ENCODE peak calls at places on chromosomes 2 and 18, in eight cellular contexts. One of them, this sample, is unnamed.
A peak's percentile ranks its signal among the peaks of the same experiment; 100 is the strongest.

GRCh38 chr2:124566518-124566970 is 541.5 kb downstream of the CNTNAP5 start:
- DNase-seq in HCT116: no peak
- DNase-seq in CD8-positive, alpha-beta T cell: no peak
- DNase-seq in fibroblast of lung: no peak
- DNase-seq in CD8-positive, alpha-beta memory T cell: no peak
- DNase-seq in cardiac muscle cell: peak; percentile 2
- DNase-seq in CD4-positive, CD25-positive, alpha-beta regulatory T cell: no peak
- DNase-seq in IMR-90: no peak
- DNase-seq in this sample: no peak

GRCh38 chr2:188983427-188984101 is 9.4 kb downstream of the COL3A1 start:
- DNase-seq in HCT116: peak; percentile 34
- DNase-seq in CD8-positive, alpha-beta T cell: no peak
- DNase-seq in fibroblast of lung: peak; percentile 83
- DNase-seq in CD8-positive, alpha-beta memory T cell: no peak
- DNase-seq in cardiac muscle cell: peak; percentile 77
- DNase-seq in CD4-positive, CD25-positive, alpha-beta regulatory T cell: no peak
- DNase-seq in IMR-90: peak; percentile 78
- DNase-seq in this sample: no peak

GRCh38 chr2:65228249-65228750 is 669 bp downstream of the ACTR2 start:
- DNase-seq in HCT116: no peak
- DNase-seq in CD8-positive, alpha-beta T cell: peak; percentile 53
- DNase-seq in fibroblast of lung: peak; percentile 51
- DNase-seq in CD8-positive, alpha-beta memory T cell: peak; percentile 61
- DNase-seq in cardiac muscle cell: peak; percentile 49
- DNase-seq in CD4-positive, CD25-positive, alpha-beta regulatory T cell: peak; percentile 72
- DNase-seq in IMR-90: peak; percentile 39
- DNase-seq in this sample: peak; percentile 96

GRCh38 chr2:204483497-204484164 is 61.6 kb upstream of the PARD3B start:
- DNase-seq in HCT116: no peak
- DNase-seq in CD8-positive, alpha-beta T cell: no peak
- DNase-seq in fibroblast of lung: no peak
- DNase-seq in CD8-positive, alpha-beta memory T cell: no peak
- DNase-seq in cardiac muscle cell: no peak
- DNase-seq in CD4-positive, CD25-positive, alpha-beta regulatory T cell: no peak
- DNase-seq in IMR-90: no peak
- DNase-seq in this sample: no peak

GRCh38 chr2:223612501-223612900 is 10.3 kb upstream of the SCG2 start:
- DNase-seq in HCT116: no peak
- DNase-seq in CD8-positive, alpha-beta T cell: no peak
- DNase-seq in fibroblast of lung: no peak
- DNase-seq in CD8-positive, alpha-beta memory T cell: no peak
- DNase-seq in cardiac muscle cell: no peak
- DNase-seq in CD4-positive, CD25-positive, alpha-beta regulatory T cell: no peak
- DNase-seq in IMR-90: no peak
- DNase-seq in this sample: no peak

GRCh38 chr2:120680136-120680761 is 55.4 kb upstream of the GLI2 start:
- DNase-seq in HCT116: peak; percentile 80
- DNase-seq in CD8-positive, alpha-beta T cell: peak; percentile 70
- DNase-seq in fibroblast of lung: peak; percentile 79
- DNase-seq in CD8-positive, alpha-beta memory T cell: peak; percentile 72
- DNase-seq in cardiac muscle cell: peak; percentile 94
- DNase-seq in CD4-positive, CD25-positive, alpha-beta regulatory T cell: peak; percentile 57
- DNase-seq in IMR-90: peak; percentile 88
- DNase-seq in this sample: peak; percentile 92

GRCh38 chr18:49849331-49850217 is 36.2 kb upstream of the ACAA2 start:
- DNase-seq in HCT116: peak; percentile 96
- DNase-seq in CD8-positive, alpha-beta T cell: no peak
- DNase-seq in fibroblast of lung: peak; percentile 94
- DNase-seq in CD8-positive, alpha-beta memory T cell: no peak
- DNase-seq in cardiac muscle cell: peak; percentile 85
- DNase-seq in CD4-positive, CD25-positive, alpha-beta regulatory T cell: no peak
- DNase-seq in IMR-90: peak; percentile 92
- DNase-seq in this sample: no peak

GRCh38 chr2:79393806-79394484 is 118.9 kb upstream of the CTNNA2 start:
- DNase-seq in HCT116: no peak
- DNase-seq in CD8-positive, alpha-beta T cell: no peak
- DNase-seq in fibroblast of lung: peak; percentile 12
- DNase-seq in CD8-positive, alpha-beta memory T cell: no peak
- DNase-seq in cardiac muscle cell: no peak
- DNase-seq in CD4-positive, CD25-positive, alpha-beta regulatory T cell: no peak
- DNase-seq in IMR-90: no peak
- DNase-seq in this sample: no peak

GRCh38 chr2:215695876-215696275 is 260.0 kb upstream of the FN1 start:
- DNase-seq in HCT116: no peak
- DNase-seq in CD8-positive, alpha-beta T cell: no peak
- DNase-seq in fibroblast of lung: no peak
- DNase-seq in CD8-positive, alpha-beta memory T cell: no peak
- DNase-seq in cardiac muscle cell: no peak
- DNase-seq in CD4-positive, CD25-positive, alpha-beta regulatory T cell: no peak
- DNase-seq in IMR-90: peak; percentile 46
- DNase-seq in this sample: no peak

GRCh38 chr2:18825856-18826255 is 236.5 kb upstream of the NT5C1B start:
- DNase-seq in HCT116: no peak
- DNase-seq in CD8-positive, alpha-beta T cell: no peak
- DNase-seq in fibroblast of lung: no peak
- DNase-seq in CD8-positive, alpha-beta memory T cell: no peak
- DNase-seq in cardiac muscle cell: no peak
- DNase-seq in CD4-positive, CD25-positive, alpha-beta regulatory T cell: no peak
- DNase-seq in IMR-90: no peak
- DNase-seq in this sample: no peak

GRCh38 chr2:28312307-28313278 is 80.1 kb upstream of the FOSL2 start:
- DNase-seq in HCT116: no peak
- DNase-seq in CD8-positive, alpha-beta T cell: no peak
- DNase-seq in fibroblast of lung: no peak
- DNase-seq in CD8-positive, alpha-beta memory T cell: no peak
- DNase-seq in cardiac muscle cell: peak; percentile 20
- DNase-seq in CD4-positive, CD25-positive, alpha-beta regulatory T cell: no peak
- DNase-seq in IMR-90: no peak
- DNase-seq in this sample: no peak

GRCh38 chr2:20144196-20144595 is 80.7 kb downstream of the SDC1 start:
- DNase-seq in HCT116: no peak
- DNase-seq in CD8-positive, alpha-beta T cell: no peak
- DNase-seq in fibroblast of lung: no peak
- DNase-seq in CD8-positive, alpha-beta memory T cell: no peak
- DNase-seq in cardiac muscle cell: no peak
- DNase-seq in CD4-positive, CD25-positive, alpha-beta regulatory T cell: no peak
- DNase-seq in IMR-90: no peak
- DNase-seq in this sample: no peak

GRCh38 chr2:100409975-100410647 is 7.4 kb downstream of the CHST10 start:
- DNase-seq in HCT116: no peak
- DNase-seq in CD8-positive, alpha-beta T cell: no peak
- DNase-seq in fibroblast of lung: no peak
- DNase-seq in CD8-positive, alpha-beta memory T cell: no peak
- DNase-seq in cardiac muscle cell: no peak
- DNase-seq in CD4-positive, CD25-positive, alpha-beta regulatory T cell: no peak
- DNase-seq in IMR-90: no peak
- DNase-seq in this sample: no peak

GRCh38 chr2:100411841-100412292 is 5.6 kb downstream of the CHST10 start:
- DNase-seq in HCT116: no peak
- DNase-seq in CD8-positive, alpha-beta T cell: no peak
- DNase-seq in fibroblast of lung: no peak
- DNase-seq in CD8-positive, alpha-beta memory T cell: no peak
- DNase-seq in cardiac muscle cell: no peak
- DNase-seq in CD4-positive, CD25-positive, alpha-beta regulatory T cell: no peak
- DNase-seq in IMR-90: no peak
- DNase-seq in this sample: no peak

GRCh38 chr2:100412866-100413265 is 4.6 kb downstream of the CHST10 start:
- DNase-seq in HCT116: no peak
- DNase-seq in CD8-positive, alpha-beta T cell: no peak
- DNase-seq in fibroblast of lung: no peak
- DNase-seq in CD8-positive, alpha-beta memory T cell: no peak
- DNase-seq in cardiac muscle cell: no peak
- DNase-seq in CD4-positive, CD25-positive, alpha-beta regulatory T cell: no peak
- DNase-seq in IMR-90: no peak
- DNase-seq in this sample: no peak

GRCh38 chr2:100416397-100416938 is 1.0 kb downstream of the CHST10 start:
- DNase-seq in HCT116: no peak
- DNase-seq in CD8-positive, alpha-beta T cell: no peak
- DNase-seq in fibroblast of lung: no peak
- DNase-seq in CD8-positive, alpha-beta memory T cell: no peak
- DNase-seq in cardiac muscle cell: peak; percentile 7
- DNase-seq in CD4-positive, CD25-positive, alpha-beta regulatory T cell: no peak
- DNase-seq in IMR-90: no peak
- DNase-seq in this sample: peak; percentile 44

DNA sequence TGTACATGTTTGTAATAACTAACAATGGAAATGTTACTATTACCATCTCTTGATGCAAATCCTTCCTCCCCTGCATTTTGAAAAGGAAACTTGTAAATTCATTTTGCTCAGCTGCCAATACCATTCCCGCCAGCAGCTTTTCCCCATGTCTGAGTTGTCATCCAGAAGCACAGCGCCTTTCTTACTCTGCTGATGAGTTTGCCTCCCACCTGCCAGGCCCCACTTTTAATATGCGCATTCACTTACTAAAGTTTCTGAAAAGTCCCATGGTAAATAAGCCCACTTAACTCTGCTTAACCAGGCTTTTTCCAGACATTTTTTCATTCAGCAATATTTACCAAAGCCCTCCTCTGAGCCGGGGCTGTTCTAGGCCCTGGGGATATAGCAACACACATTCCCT is 3.9 kb downstream of the CHST10 start:
- DNase-seq in HCT116: no peak
- DNase-seq in CD8-positive, alpha-beta T cell: no peak
- DNase-seq in fibroblast of lung: no peak
- DNase-seq in CD8-positive, alpha-beta memory T cell: no peak
- DNase-seq in cardiac muscle cell: no peak
- DNase-seq in CD4-positive, CD25-positive, alpha-beta regulatory T cell: no peak
- DNase-seq in IMR-90: no peak
- DNase-seq in this sample: no peak
- H3K27ac ChIP-seq in HCT116: no peak overlapping the region
- H3K27ac ChIP-seq in CD8-positive, alpha-beta T cell: no peak overlapping the region
- H3K27ac ChIP-seq in fibroblast of lung: no peak overlapping the region
- H3K27ac ChIP-seq in CD8-positive, alpha-beta memory T cell: no peak overlapping the region
- H3K27ac ChIP-seq in cardiac muscle cell: no peak overlapping the region
- H3K27ac ChIP-seq in CD4-positive, CD25-positive, alpha-beta regulatory T cell: no peak overlapping the region
- H3K27ac ChIP-seq in IMR-90: no peak overlapping the region
- H3K27ac ChIP-seq in this sample: no peak overlapping the region

DNA sequence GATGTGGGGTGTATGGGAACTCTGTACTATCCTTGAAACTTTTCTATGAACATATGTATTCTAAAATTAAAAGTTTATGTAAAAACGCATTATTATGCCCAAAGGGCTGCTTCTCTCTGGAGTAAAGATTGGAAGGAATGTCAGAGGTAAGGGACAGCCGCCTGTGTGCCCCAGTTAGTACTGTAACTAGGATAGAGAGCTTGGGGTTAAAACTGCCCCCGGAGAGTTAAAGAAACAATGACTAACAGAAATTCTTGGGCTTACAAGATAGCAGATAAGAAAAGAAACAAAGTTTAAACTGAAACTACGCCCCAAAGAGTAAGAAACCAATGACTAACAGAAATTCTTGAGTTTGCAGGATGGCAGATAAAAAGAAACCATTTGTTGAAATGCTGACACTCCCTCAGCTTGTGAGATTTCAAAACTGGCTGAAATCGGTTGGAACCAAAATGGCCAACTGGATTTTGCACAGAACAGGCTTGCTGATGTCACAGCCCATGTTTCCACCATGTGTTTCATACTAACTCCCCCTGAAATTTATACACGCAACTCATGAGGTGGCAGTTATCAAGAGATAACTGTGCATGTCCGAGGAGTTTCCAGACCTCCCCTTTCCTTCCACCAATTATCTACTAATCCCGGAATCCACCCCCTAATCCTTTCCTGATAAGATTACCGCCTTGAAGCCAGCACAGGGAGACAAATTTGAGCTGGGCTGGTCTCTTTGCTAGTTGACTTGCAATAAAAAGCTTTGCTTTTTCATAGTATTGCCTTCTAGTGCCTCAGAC is 8.7 kb upstream of the TXNDC2 start:
- DNase-seq in HCT116: peak; percentile 40
- DNase-seq in CD8-positive, alpha-beta T cell: no peak
- DNase-seq in fibroblast of lung: peak; percentile 93
- DNase-seq in CD8-positive, alpha-beta memory T cell: no peak
- DNase-seq in cardiac muscle cell: peak; percentile 99
- DNase-seq in CD4-positive, CD25-positive, alpha-beta regulatory T cell: no peak
- DNase-seq in IMR-90: peak; percentile 97
- DNase-seq in this sample: no peak
- H3K27ac ChIP-seq in HCT116: peak overlapping the region; percentile 62
- H3K27ac ChIP-seq in CD8-positive, alpha-beta T cell: no peak overlapping the region
- H3K27ac ChIP-seq in fibroblast of lung: peak overlapping the region; percentile 89
- H3K27ac ChIP-seq in CD8-positive, alpha-beta memory T cell: peak overlapping the region; percentile 89
- H3K27ac ChIP-seq in cardiac muscle cell: no peak overlapping the region
- H3K27ac ChIP-seq in CD4-positive, CD25-positive, alpha-beta regulatory T cell: no peak overlapping the region
- H3K27ac ChIP-seq in IMR-90: peak overlapping the region; percentile 82
- H3K27ac ChIP-seq in this sample: no peak overlapping the region

DNA sequence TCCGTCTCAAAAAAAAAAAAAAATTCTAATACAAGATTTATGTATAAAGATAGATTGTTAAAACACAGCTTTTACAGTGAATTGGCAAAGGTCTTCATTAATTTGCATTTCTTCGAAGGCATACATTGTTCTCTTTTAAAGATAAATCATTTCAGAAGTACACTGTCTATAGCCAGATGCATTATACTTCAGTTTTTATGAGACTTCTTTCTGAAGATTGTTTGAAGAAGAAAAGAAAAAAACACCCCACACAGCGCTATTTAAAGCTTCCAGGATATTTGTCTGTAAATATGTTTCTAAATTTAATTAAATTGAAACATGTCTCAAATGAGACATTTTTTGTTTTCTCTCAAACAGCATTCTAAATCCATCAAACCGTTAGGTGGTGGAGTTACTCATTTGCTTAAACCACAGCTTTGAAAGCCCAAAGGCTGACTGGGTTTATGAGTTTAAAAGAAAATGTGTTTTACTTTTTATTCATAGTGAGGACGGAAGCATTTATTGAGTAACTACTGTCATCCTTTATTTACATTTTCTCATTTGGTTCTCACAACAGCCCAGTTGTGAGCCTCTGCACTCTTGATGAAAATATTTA is 42.4 kb upstream of the C1GALT1C1L start:
- DNase-seq in HCT116: no peak
- DNase-seq in CD8-positive, alpha-beta T cell: no peak
- DNase-seq in fibroblast of lung: peak; percentile 20
- DNase-seq in CD8-positive, alpha-beta memory T cell: no peak
- DNase-seq in cardiac muscle cell: no peak
- DNase-seq in CD4-positive, CD25-positive, alpha-beta regulatory T cell: no peak
- DNase-seq in IMR-90: no peak
- DNase-seq in this sample: no peak
- H3K27ac ChIP-seq in HCT116: no peak overlapping the region
- H3K27ac ChIP-seq in CD8-positive, alpha-beta T cell: no peak overlapping the region
- H3K27ac ChIP-seq in fibroblast of lung: no peak overlapping the region
- H3K27ac ChIP-seq in CD8-positive, alpha-beta memory T cell: no peak overlapping the region
- H3K27ac ChIP-seq in cardiac muscle cell: no peak overlapping the region
- H3K27ac ChIP-seq in CD4-positive, CD25-positive, alpha-beta regulatory T cell: no peak overlapping the region
- H3K27ac ChIP-seq in IMR-90: no peak overlapping the region
- H3K27ac ChIP-seq in this sample: no peak overlapping the region

GRCh38 chr2:68643874-68644485 is 601 bp downstream of the PROKR1 start:
- DNase-seq in HCT116: no peak
- DNase-seq in CD8-positive, alpha-beta T cell: no peak
- DNase-seq in fibroblast of lung: no peak
- DNase-seq in CD8-positive, alpha-beta memory T cell: no peak
- DNase-seq in cardiac muscle cell: no peak
- DNase-seq in CD4-positive, CD25-positive, alpha-beta regulatory T cell: no peak
- DNase-seq in IMR-90: no peak
- DNase-seq in this sample: no peak

GRCh38 chr2:68645523-68645922 is 2.1 kb downstream of the PROKR1 start:
- DNase-seq in HCT116: no peak
- DNase-seq in CD8-positive, alpha-beta T cell: no peak
- DNase-seq in fibroblast of lung: peak; percentile 15
- DNase-seq in CD8-positive, alpha-beta memory T cell: no peak
- DNase-seq in cardiac muscle cell: peak; percentile 3
- DNase-seq in CD4-positive, CD25-positive, alpha-beta regulatory T cell: no peak
- DNase-seq in IMR-90: peak; percentile 24
- DNase-seq in this sample: no peak

GRCh38 chr2:68646303-68646702 is 2.9 kb downstream of the PROKR1 start:
- DNase-seq in HCT116: peak; percentile 1
- DNase-seq in CD8-positive, alpha-beta T cell: no peak
- DNase-seq in fibroblast of lung: no peak
- DNase-seq in CD8-positive, alpha-beta memory T cell: no peak
- DNase-seq in cardiac muscle cell: no peak
- DNase-seq in CD4-positive, CD25-positive, alpha-beta regulatory T cell: no peak
- DNase-seq in IMR-90: no peak
- DNase-seq in this sample: peak; percentile 72

GRCh38 chr2:68643011-68643873 is at the start of gene PROKR1:
- DNase-seq in HCT116: no peak
- DNase-seq in CD8-positive, alpha-beta T cell: no peak
- DNase-seq in fibroblast of lung: peak; percentile 27
- DNase-seq in CD8-positive, alpha-beta memory T cell: no peak
- DNase-seq in cardiac muscle cell: peak; percentile 36
- DNase-seq in CD4-positive, CD25-positive, alpha-beta regulatory T cell: no peak
- DNase-seq in IMR-90: no peak
- DNase-seq in this sample: no peak
- H3K27ac ChIP-seq in HCT116: no peak within 1 kb of the TSS
- H3K27ac ChIP-seq in CD8-positive, alpha-beta T cell: no peak within 1 kb of the TSS
- H3K27ac ChIP-seq in fibroblast of lung: no peak within 1 kb of the TSS
- H3K27ac ChIP-seq in CD8-positive, alpha-beta memory T cell: no peak within 1 kb of the TSS
- H3K27ac ChIP-seq in cardiac muscle cell: no peak within 1 kb of the TSS
- H3K27ac ChIP-seq in CD4-positive, CD25-positive, alpha-beta regulatory T cell: no peak within 1 kb of the TSS
- H3K27ac ChIP-seq in IMR-90: no peak within 1 kb of the TSS
- H3K27ac ChIP-seq in this sample: no peak within 1 kb of the TSS

This sample was measured in Karpas-422.